ENCODE peak calls at places on chromosomes 7 and 10, in six cellular contexts. I is kidney; P is CD8-positive, alpha-beta T cell; W is left ventricle myocardium inferior; J is K562; U is right lobe of liver. O is an unnamed sample.

GRCh38 chr7:92722541-92722940 is 113.8 kb downstream of the CDK6 start:
- DNase-seq in I (no peak), P (no peak), W (no peak), J (no peak), U (no peak), O (no peak)

GRCh38 chr7:38839846-38840245 is 69.1 kb downstream of the VPS41 start:
- DNase-seq in I (no peak), P (no peak), W (peak; percentile 56), J (no peak), U (no peak), O (no peak)

GRCh38 chr10:75496191-75496567 is 64.8 kb downstream of the LRMDA start:
- DNase-seq in I (no peak), P (no peak), W (no peak), J (no peak), U (no peak), O (no peak)

GRCh38 chr10:113858541-113858940 is 4.1 kb downstream of the NHLRC2 start:
- DNase-seq in I (no peak), P (no peak), W (no peak), J (no peak), U (no peak), O (no peak)

GRCh38 chr7:144404911-144405310 is 1.4 kb upstream of the NOBOX start:
- DNase-seq in I (no peak), P (no peak), W (no peak), J (no peak), U (no peak), O (no peak)

GRCh38 chr10:110373059-110373458 is 68.3 kb upstream of the SMNDC1 start:
- DNase-seq in I (no peak), P (no peak), W (no peak), J (no peak), U (no peak), O (no peak)

GRCh38 chr7:105621617-105622016 is 40.3 kb upstream of the EFCAB10 start:
- DNase-seq in I (no peak), P (no peak), W (peak; percentile 52), J (no peak), U (no peak), O (no peak)

GRCh38 chr7:106289848-106290247 is 5.1 kb upstream of the NAMPT start:
- DNase-seq in I (no peak), P (no peak), W (no peak), J (no peak), U (no peak), O (no peak)

GRCh38 chr7:118777308-118777707 is 552.8 kb downstream of the ANKRD7 start:
- DNase-seq in I (no peak), P (no peak), W (no peak), J (no peak), U (no peak), O (no peak)

GRCh38 chr7:17009007-17009719 is 127.4 kb upstream of the AGR3 start:
- DNase-seq in I (no peak), P (no peak), W (no peak), J (no peak), U (no peak), O (no peak)

GRCh38 chr7:119452401-119452800 is 820.6 kb upstream of the KCND2 start:
- DNase-seq in I (no peak), P (no peak), W (no peak), J (no peak), U (no peak), O (no peak)

GRCh38 chr10:110076559-110077318 is 69.0 kb downstream of the ADD3 start:
- DNase-seq in I (no peak), P (no peak), W (no peak), J (peak; percentile 43), U (no peak), O (peak; percentile 69)

GRCh38 chr10:62116896-62117295 is 151.7 kb downstream of the RTKN2 start:
- DNase-seq in I (no peak), P (no peak), W (no peak), J (no peak), U (no peak), O (no peak)

GRCh38 chr7:130985361-130985760 is 251.4 kb upstream of the KLF14 start:
- DNase-seq in I (no peak), P (no peak), W (no peak), J (no peak), U (no peak), O (no peak)

GRCh38 chr10:100186813-100187212 is 984 bp upstream of the ERLIN1 start:
- DNase-seq in I (peak; percentile 69), P (peak; percentile 0), W (no peak), J (peak; percentile 19), U (peak; percentile 22), O (peak; percentile 51)

GRCh38 chr7:72334066-72334465 is 78.1 kb downstream of the CALN1 start:
- DNase-seq in I (no peak), P (no peak), W (no peak), J (peak; percentile 42), U (no peak), O (no peak)

GRCh38 chr7:41007351-41007751 is 695.5 kb downstream of the INHBA start:
- DNase-seq in I (no peak), P (no peak), W (no peak), J (no peak), U (no peak), O (no peak)

GRCh38 chr7:4185136-4185535 is 497.0 kb upstream of the FOXK1 start:
- DNase-seq in I (no peak), P (no peak), W (no peak), J (no peak), U (no peak), O (no peak)

GRCh38 chr10:68408898-68409518 is 1.9 kb upstream of the RUFY2 start:
- DNase-seq in I (no peak), P (no peak), W (no peak), J (no peak), U (no peak), O (no peak)

GRCh38 chr7:85001493-85002345 is 185.1 kb downstream of the SEMA3D start:
- DNase-seq in I (no peak), P (no peak), W (no peak), J (no peak), U (no peak), O (no peak)

GRCh38 chr7:79298145-79298760 is 155.2 kb downstream of the MAGI2 start:
- DNase-seq in I (no peak), P (no peak), W (no peak), J (no peak), U (no peak), O (peak; percentile 32)

GRCh38 chr10:125087191-125087896 is 73.0 kb downstream of the CTBP2 start:
- DNase-seq in I (no peak), P (no peak), W (no peak), J (no peak), U (no peak), O (no peak)

GRCh38 chr7:156153590-156153989 is 341.3 kb upstream of the SHH start:
- DNase-seq in I (peak; percentile 52), P (no peak), W (no peak), J (no peak), U (no peak), O (no peak)

GRCh38 chr10:104591451-104591850 is 49.6 kb upstream of the SORCS3 start:
- DNase-seq in I (no peak), P (no peak), W (no peak), J (no peak), U (no peak), O (no peak)

GRCh38 chr7:116630932-116631449 is 41.0 kb upstream of the MET start:
- DNase-seq in I (peak; percentile 92), P (no peak), W (peak; percentile 43), J (peak; percentile 26), U (peak; percentile 78), O (no peak)

GRCh38 chr10:117131390-117132327 is 6.4 kb downstream of the VAX1 start:
- DNase-seq in I (no peak), P (no peak), W (no peak), J (no peak), U (no peak), O (no peak)

GRCh38 chr10:12974123-12974844 is 27.2 kb downstream of the CCDC3 start:
- DNase-seq in I (no peak), P (no peak), W (no peak), J (no peak), U (no peak), O (no peak)

GRCh38 chr7:138169441-138169851 is 93.2 kb downstream of the AKR1D1 start:
- DNase-seq in I (no peak), P (no peak), W (no peak), J (no peak), U (no peak), O (no peak)

GRCh38 chr7:157612664-157613561 is 276.1 kb downstream of the DNAJB6 start:
- DNase-seq in I (peak; percentile 83), P (peak; percentile 54), W (peak; percentile 40), J (no peak), U (peak; percentile 42), O (no peak)

GRCh38 chr10:96982149-96982930 is 150.2 kb downstream of the LCOR start:
- DNase-seq in I (no peak), P (no peak), W (no peak), J (no peak), U (no peak), O (no peak)
- H3K27ac ChIP-seq in I (no peak overlapping the region), P (no peak overlapping the region), W (no peak overlapping the region), J (no peak overlapping the region), U (no peak overlapping the region), O (no peak overlapping the region)

GRCh38 chr10:108204528-108205313 is 1040.2 kb upstream of the SORCS1 start:
- DNase-seq in I (no peak), P (no peak), W (no peak), J (peak; percentile 6), U (no peak), O (peak; percentile 20)
- TF ChIP-seq CTCF in I (peak; percentile 60), P (no peak), W (peak; percentile 45), J (peak; percentile 32), U (peak; percentile 43), O (peak; percentile 82)

GRCh38 chr7:154167807-154168206 is 115.6 kb downstream of the DPP6 start:
- DNase-seq in I (no peak), P (no peak), W (no peak), J (no peak), U (no peak), O (no peak)
- H3K4me1 ChIP-seq in I (no peaks in the 10 kb centered on the region), P (no peaks in the 10 kb centered on the region), W (no peaks in the 10 kb centered on the region), J (no peaks in the 10 kb centered on the region), U (no peaks in the 10 kb centered on the region), O (no peaks in the 10 kb centered on the region)

GRCh38 chr10:95476482-95477174 is 84.5 kb downstream of the SORBS1 start:
- DNase-seq in I (no peak), P (no peak), W (no peak), J (no peak), U (no peak), O (no peak)

GRCh38 chr10:95477175-95477520 is 84.0 kb downstream of the SORBS1 start:
- DNase-seq in I (no peak), P (no peak), W (no peak), J (no peak), U (no peak), O (no peak)

GRCh38 chr10:95475827-95476481 is 85.2 kb downstream of the SORBS1 start:
- DNase-seq in I (no peak), P (no peak), W (no peak), J (no peak), U (peak; percentile 80), O (no peak)

GRCh38 chr10:95474228-95475002 is 86.8 kb downstream of the SORBS1 start:
- DNase-seq in I (no peak), P (no peak), W (no peak), J (no peak), U (no peak), O (no peak)

DNA sequence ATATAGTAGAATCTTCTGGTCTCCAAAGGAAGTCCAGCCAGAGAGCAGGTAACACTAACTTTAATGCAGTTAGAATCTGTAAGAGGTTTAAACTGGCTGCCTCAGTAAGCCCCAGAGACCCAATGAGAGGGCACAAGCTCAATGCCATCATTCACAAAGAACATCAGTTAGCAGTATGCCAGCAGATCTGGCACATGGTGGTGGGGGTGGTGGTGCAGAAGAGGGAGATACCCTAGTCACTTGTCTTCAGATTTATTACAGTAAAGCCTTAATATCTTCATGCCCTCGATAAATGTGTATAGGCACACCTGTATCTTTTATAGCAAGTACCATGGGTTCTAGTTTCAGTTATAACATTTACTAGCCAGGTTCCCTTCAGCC is 86.2 kb downstream of the SORBS1 start:
- DNase-seq in I (no peak), P (no peak), W (peak; percentile 31), J (no peak), U (no peak), O (no peak)
- H3K27ac ChIP-seq in I (peak overlapping the region; percentile 51), P (no peak overlapping the region), W (peak overlapping the region; percentile 92), J (no peak overlapping the region), U (peak overlapping the region; percentile 97), O (no peak overlapping the region)

O was measured in OCI-LY7.